ENCODE peak calls at places on chromosomes 16 and 17, in eight cellular contexts. U, G, P, Q, M, H, V and S are unnamed samples.

GRCh38 chr16:88530858-88531203 is 39.4 kb upstream of the ZC3H18 start:
- DNase-seq in U (no peak), G (no peak), P (no peak), Q (no peak), M (no peak), H (no peak), V (no peak), S (no peak)

GRCh38 chr17:14464741-14465140 is 163.9 kb downstream of the HS3ST3B1 start:
- DNase-seq in U (no peak), G (peak; percentile 48), P (peak; percentile 87), Q (no peak), M (no peak), H (no peak), V (no peak), S (peak; percentile 2)

GRCh38 chr16:55871411-55872038 is 3.6 kb downstream of the CES5A start:
- DNase-seq in U (no peak), G (no peak), P (no peak), Q (no peak), M (no peak), H (no peak), V (no peak), S (no peak)

GRCh38 chr16:88821168-88821850 is 9.6 kb upstream of the APRT start:
- DNase-seq in U (no peak), G (no peak), P (no peak), Q (no peak), M (no peak), H (no peak), V (no peak), S (no peak)

GRCh38 chr17:39666601-39667261 is 1.5 kb upstream of the PNMT start:
- DNase-seq in U (no peak), G (no peak), P (no peak), Q (no peak), M (no peak), H (no peak), V (no peak), S (no peak)

GRCh38 chr16:81526935-81527334 is 82.3 kb downstream of the CMIP start:
- DNase-seq in U (no peak), G (peak; percentile 73), P (no peak), Q (peak; percentile 59), M (peak; percentile 57), H (no peak), V (no peak), S (no peak)

GRCh38 chr17:29713626-29714025 is 90.9 kb upstream of the CORO6 start:
- DNase-seq in U (no peak), G (no peak), P (no peak), Q (no peak), M (no peak), H (peak; percentile 47), V (no peak), S (no peak)

GRCh38 chr17:27293359-27293897 is 486 bp upstream of the WSB1 start:
- DNase-seq in U (no peak), G (no peak), P (no peak), Q (no peak), M (peak; percentile 30), H (no peak), V (no peak), S (no peak)

GRCh38 chr17:15920758-15921239 is 24.1 kb upstream of the ADORA2B start:
- DNase-seq in U (no peak), G (peak; percentile 99), P (peak; percentile 95), Q (no peak), M (no peak), H (no peak), V (no peak), S (peak; percentile 91)

GRCh38 chr16:3961449-3961849 is 80.9 kb upstream of the CREBBP start:
- DNase-seq in U (no peak), G (peak; percentile 56), P (no peak), Q (no peak), M (no peak), H (no peak), V (peak; percentile 10), S (no peak)

GRCh38 chr16:87324411-87325275 is 7.5 kb upstream of the C16orf95 start:
- DNase-seq in U (peak; percentile 29), G (peak; percentile 37), P (no peak), Q (no peak), M (no peak), H (peak; percentile 65), V (peak; percentile 31), S (no peak)

GRCh38 chr16:7703661-7704060 is 371.0 kb downstream of the RBFOX1 start:
- DNase-seq in U (no peak), G (no peak), P (no peak), Q (no peak), M (no peak), H (no peak), V (no peak), S (no peak)

GRCh38 chr16:3957344-3957980 is 76.9 kb upstream of the CREBBP start:
- DNase-seq in U (no peak), G (no peak), P (no peak), Q (no peak), M (no peak), H (no peak), V (no peak), S (no peak)

GRCh38 chr17:40647549-40648325 is at the start of gene SMARCE1:
- DNase-seq in U (peak; percentile 61), G (peak; percentile 83), P (peak; percentile 32), Q (peak; percentile 82), M (peak; percentile 74), H (peak; percentile 80), V (no peak), S (peak; percentile 34)

GRCh38 chr16:53433930-53434435 is 288 bp upstream of the RBL2 start:
- DNase-seq in U (no peak), G (peak; percentile 85), P (no peak), Q (no peak), M (peak; percentile 81), H (peak; percentile 83), V (no peak), S (peak; percentile 36)

DNA sequence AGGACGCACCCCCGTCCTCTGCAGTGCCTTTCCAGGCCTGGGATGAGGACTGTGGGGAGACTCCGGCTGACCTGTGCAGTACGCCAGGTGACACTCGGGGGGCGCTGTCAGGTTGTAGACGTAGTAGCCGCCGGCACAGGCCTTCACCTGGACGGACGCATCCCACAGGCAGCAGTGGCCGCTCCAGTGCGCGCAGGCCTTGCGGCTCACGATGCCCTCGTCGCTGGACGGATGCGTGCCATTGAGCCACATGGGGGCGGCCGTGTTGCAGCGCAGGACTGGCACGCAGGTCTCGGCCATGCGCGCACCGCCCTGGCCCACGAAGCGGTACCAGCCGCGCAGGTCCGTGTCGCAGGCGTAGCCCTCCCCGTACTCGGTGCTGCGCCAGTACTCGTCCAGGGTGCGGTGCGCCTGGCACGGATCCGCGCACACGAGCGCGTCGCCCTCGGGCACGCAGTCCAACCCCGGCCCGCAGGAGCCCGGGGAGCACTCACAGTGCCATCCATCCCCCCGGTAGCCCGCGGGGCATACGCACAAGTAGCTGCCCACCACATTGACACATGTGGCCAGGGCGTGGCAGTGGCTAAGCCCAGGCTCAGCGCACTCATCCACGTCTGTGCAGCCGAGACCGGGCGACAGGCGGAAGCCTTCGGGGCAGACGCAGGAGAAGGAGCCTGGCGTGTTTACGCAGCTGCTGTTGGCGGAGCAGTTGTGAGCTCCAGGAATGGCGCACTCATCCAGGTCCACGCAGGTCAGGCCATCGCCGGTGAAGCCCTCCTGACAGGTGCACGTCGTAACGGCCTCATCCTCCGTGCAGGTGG is 3.9 kb downstream of the UMOD start:
- DNase-seq in U (no peak), G (no peak), P (no peak), Q (peak; percentile 38), M (no peak), H (no peak), V (peak; percentile 39), S (no peak)
- TF ChIP-seq CTCF in U (no peak), G (no peak), P (no peak), Q (no peak), M (no peak), H (no peak), V (peak; percentile 92), S (no peak)

GRCh38 chr17:57666198-57666870 is 78.8 kb downstream of the CCDC182 start:
- DNase-seq in U (no peak), G (no peak), P (no peak), Q (no peak), M (peak; percentile 10), H (peak; percentile 57), V (no peak), S (no peak)
- TF ChIP-seq CTCF in U (no peak), G (no peak), P (no peak), Q (no peak), M (no peak), H (no peak), V (no peak), S (no peak)

DNA sequence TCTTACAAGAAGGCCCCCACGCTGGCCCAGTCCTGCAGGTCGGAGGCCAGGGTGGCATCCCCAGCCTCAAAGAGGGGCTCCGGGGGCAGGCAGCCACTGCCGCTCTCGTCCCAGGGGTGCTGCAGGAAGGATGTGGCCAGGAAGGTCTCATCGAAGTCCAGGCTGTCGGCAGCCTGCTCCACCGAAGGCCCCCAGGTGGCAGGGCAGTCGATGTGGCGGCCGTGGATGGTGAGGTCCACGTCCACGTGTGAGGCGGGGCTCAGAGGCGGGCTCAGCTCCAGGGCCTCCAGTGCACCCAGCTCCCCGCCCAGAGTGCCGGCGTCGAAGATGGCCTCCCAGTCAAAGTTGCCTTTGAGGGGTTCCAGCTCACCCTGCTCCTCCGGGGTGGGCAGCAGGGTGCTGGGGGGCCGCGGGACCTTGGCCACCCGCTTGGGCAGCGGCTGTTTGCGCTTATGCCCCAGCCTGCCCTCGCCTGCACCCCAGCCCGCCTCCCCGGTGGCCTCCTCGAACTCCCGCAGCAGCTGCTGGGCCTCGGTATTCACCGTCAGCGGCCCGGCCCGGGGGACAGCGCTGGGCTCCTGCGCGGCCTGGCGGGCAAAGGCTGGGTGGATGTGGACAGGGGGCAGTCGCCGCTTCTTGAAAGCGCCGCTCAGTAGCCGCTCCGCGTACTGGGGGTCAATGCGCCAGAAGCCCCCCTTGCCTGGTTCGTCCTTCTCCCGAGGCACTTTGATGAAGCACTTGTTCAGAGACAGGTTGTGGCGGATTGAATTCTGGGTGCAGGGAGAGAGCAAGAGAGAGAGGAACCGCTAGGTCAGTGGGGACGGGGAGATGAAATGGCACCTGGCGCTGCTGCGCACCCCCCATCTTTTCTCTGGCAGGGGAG is 3.5 kb downstream of the FOXJ1 start:
- DNase-seq in U (no peak), G (no peak), P (no peak), Q (no peak), M (no peak), H (no peak), V (no peak), S (no peak)
- TF ChIP-seq CTCF in U (no peak), G (no peak), P (no peak), Q (no peak), M (no peak), H (no peak), V (no peak), S (no peak)

DNA sequence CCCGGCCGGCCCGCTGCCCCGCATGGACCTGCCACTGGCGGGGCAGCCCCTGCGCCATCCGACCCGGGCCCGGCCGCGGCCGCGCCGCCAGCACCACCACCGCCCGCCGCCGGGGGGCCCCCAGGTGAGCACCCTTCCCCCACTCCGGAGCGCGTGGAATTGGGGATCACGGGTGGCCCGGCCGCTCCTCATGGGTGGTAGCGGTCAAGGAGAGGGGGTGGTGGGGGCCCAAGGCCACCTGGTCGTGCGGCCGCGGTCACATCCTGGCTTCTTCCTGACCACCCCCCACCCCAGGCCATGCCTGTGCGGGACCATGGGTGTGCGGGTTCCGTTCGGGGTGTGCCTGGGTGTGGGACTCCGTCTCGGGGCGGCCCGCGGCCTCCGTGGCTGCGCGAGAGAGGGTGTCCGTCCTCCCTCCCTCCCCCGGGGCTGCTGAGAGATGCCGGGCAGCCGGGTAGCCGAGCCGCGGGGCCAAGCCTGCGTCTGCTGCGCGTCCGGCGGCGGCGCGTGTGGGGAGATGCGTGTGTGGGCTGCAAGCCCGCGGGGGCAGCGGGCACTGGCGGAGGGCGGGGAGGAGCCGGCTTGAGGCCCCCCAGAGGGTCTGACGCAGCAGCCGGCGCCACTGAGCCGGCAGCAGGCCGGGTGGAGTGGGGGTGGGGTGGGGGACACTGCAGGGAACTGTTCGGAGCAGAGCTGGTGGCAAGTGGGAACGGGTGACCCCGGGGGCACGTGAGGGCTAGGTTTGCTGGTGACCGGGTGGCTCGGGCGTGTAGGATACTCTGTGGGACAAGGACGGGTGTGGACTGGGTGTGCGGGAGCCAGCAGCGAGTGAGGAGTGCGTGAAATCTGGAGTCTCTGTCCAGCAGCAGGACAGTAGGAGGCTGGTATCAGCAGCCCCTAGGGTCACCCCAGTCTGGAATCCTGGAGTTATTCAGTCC is 6.7 kb downstream of the ACD start:
- DNase-seq in U (no peak), G (no peak), P (no peak), Q (peak; percentile 41), M (no peak), H (no peak), V (no peak), S (no peak)
- TF ChIP-seq CTCF in U (no peak), G (peak; percentile 11), P (no peak), Q (no peak), M (peak; percentile 21), H (no peak), V (peak; percentile 40), S (peak; percentile 18)